ENCODE peak calls at places on chromosomes 13 and 19, in five cellular contexts. Z is naive thymus-derived CD4-positive, alpha-beta T cell; A is endodermal cell; D is testis; W is aorta. C is an unnamed sample.

GRCh38 chr13:95708390-95708774 is 31.4 kb downstream of the DNAJC3 start:
- DNase-seq in Z (no peak), A (no peak), D (no peak), W (no peak), C (no peak)

GRCh38 chr13:84917252-84917878 is 881.9 kb downstream of the SLITRK6 start:
- DNase-seq in Z (no peak), A (no peak), D (no peak), W (no peak), C (no peak)

GRCh38 chr19:41218615-41219507 is at the start of gene AXL:
- DNase-seq in Z (no peak), A (peak; percentile 95), D (peak; percentile 83), W (peak; percentile 90), C (no peak)

GRCh38 chr13:34179481-34179880 is 361.5 kb downstream of the RFC3 start:
- DNase-seq in Z (no peak), A (peak; percentile 67), D (no peak), W (no peak), C (no peak)

GRCh38 chr13:85417807-85418206 is 381.4 kb downstream of the SLITRK6 start:
- DNase-seq in Z (no peak), A (no peak), D (no peak), W (no peak), C (no peak)

GRCh38 chr19:14683439-14683838 is 6.4 kb upstream of the ZNF333 start:
- DNase-seq in Z (no peak), A (no peak), D (no peak), W (no peak), C (no peak)

GRCh38 chr19:38039966-38040365 is 133.0 kb downstream of the SIPA1L3 start:
- DNase-seq in Z (no peak), A (no peak), D (no peak), W (peak; percentile 5), C (no peak)

GRCh38 chr19:18645035-18645511 is 8.2 kb downstream of the KLHL26 start:
- DNase-seq in Z (no peak), A (no peak), D (no peak), W (peak; percentile 89), C (no peak)

GRCh38 chr19:47097396-47098217 is 16.0 kb downstream of the ZC3H4 start:
- DNase-seq in Z (no peak), A (peak; percentile 49), D (peak; percentile 32), W (peak; percentile 85), C (no peak)

GRCh38 chr13:45068036-45069001 is 52.0 kb upstream of the GTF2F2 start:
- DNase-seq in Z (no peak), A (no peak), D (no peak), W (no peak), C (no peak)

GRCh38 chr13:24214528-24214927 is 54.0 kb downstream of the SPATA13 start:
- DNase-seq in Z (no peak), A (no peak), D (no peak), W (no peak), C (no peak)

GRCh38 chr19:8021374-8021773 is 15.9 kb upstream of the ELAVL1 start:
- DNase-seq in Z (no peak), A (no peak), D (no peak), W (no peak), C (no peak)

GRCh38 chr19:38617764-38618589 is at the start of gene MAP4K1:
- DNase-seq in Z (peak; percentile 61), A (peak; percentile 69), D (peak; percentile 25), W (peak; percentile 76), C (peak; percentile 85)

GRCh38 chr19:32233885-32234284 is 111.5 kb upstream of the ZNF507 start:
- DNase-seq in Z (no peak), A (no peak), D (no peak), W (no peak), C (no peak)

GRCh38 chr19:32339988-32340874 is 5.2 kb upstream of the ZNF507 start:
- DNase-seq in Z (peak; percentile 15), A (peak; percentile 86), D (peak; percentile 65), W (peak; percentile 92), C (peak; percentile 41)

GRCh38 chr13:29749401-29750177 is 100.8 kb downstream of the UBL3 start:
- DNase-seq in Z (no peak), A (no peak), D (no peak), W (no peak), C (no peak)

GRCh38 chr19:49057636-49058234 is at the start of gene CGB7:
- DNase-seq in Z (no peak), A (peak; percentile 93), D (peak; percentile 70), W (peak; percentile 92), C (peak; percentile 38)

GRCh38 chr13:103145476-103145875 is 79.3 kb upstream of the SLC10A2 start:
- DNase-seq in Z (no peak), A (no peak), D (no peak), W (no peak), C (no peak)

GRCh38 chr19:47598407-47599349 is 10.3 kb upstream of the BICRA start:
- DNase-seq in Z (no peak), A (peak; percentile 91), D (peak; percentile 49), W (peak; percentile 81), C (no peak)

GRCh38 chr13:99033814-99034213 is 56.0 kb upstream of the DOCK9 start:
- DNase-seq in Z (peak; percentile 36), A (no peak), D (no peak), W (no peak), C (no peak)

GRCh38 chr19:52941941-52942370 is 18.7 kb upstream of the ZNF888 start:
- DNase-seq in Z (no peak), A (peak; percentile 74), D (peak; percentile 28), W (peak; percentile 81), C (peak; percentile 6)

GRCh38 chr19:36030264-36031148 is 2.2 kb downstream of the CLIP3 start:
- DNase-seq in Z (no peak), A (no peak), D (no peak), W (no peak), C (no peak)

GRCh38 chr13:63184693-63185092 is 1769.0 kb upstream of the PCDH20 start:
- DNase-seq in Z (no peak), A (peak; percentile 88), D (no peak), W (no peak), C (no peak)

GRCh38 chr13:19818223-19818842 is 35.6 kb upstream of the PSPC1 start:
- DNase-seq in Z (peak; percentile 2), A (peak; percentile 97), D (peak; percentile 66), W (peak; percentile 77), C (peak; percentile 19)

GRCh38 chr13:77697208-77698103 is at the start of gene SLAIN1:
- DNase-seq in Z (peak; percentile 83), A (peak; percentile 97), D (peak; percentile 91), W (peak; percentile 94), C (peak; percentile 83)

GRCh38 chr13:29676535-29676934 is 81.0 kb upstream of the SLC7A1 start:
- DNase-seq in Z (no peak), A (no peak), D (no peak), W (no peak), C (no peak)

DNA sequence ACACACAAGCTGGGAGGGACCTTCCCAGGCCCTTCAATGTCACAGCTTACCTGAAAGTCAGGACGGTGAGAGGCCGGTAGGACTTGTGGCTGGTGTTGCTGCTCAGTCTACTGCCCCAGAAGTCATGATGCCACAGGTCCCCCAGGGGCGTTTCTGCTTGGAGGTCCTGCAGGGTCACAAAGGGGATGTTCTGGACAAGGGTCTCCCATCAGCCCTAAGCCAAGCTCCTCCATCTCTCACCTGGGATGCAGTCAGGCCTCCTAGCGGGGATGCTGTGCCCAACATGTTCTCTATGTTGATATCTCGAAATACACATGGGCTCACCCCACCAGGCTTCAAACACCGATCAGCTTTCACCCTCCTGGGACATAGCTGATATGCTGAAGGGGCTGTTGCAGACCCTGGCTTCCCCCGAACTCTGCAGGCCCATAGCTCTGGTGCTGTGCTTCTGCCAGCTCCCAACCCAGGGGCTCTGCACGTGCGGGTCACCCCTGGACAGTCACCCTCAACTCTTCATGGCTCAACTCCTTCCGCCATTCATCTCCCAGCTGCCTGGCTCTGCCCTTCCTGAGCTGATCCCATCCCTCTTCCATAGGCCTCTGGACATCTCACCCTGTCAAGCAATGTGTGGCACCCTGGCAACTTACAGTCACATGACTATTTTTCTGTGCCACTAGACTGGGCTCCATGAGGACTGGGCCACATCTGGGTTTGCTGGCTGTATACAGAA is 10.3 kb downstream of the TMTC4 start:
- DNase-seq in Z (no peak), A (no peak), D (no peak), W (no peak), C (no peak)
- H3K27ac ChIP-seq in Z (no peak overlapping the region), A (no peak overlapping the region), D (no peak overlapping the region), W (no peak overlapping the region), C (no peak overlapping the region)

GRCh38 chr19:54875506-54875905 is 1.5 kb downstream of the FCAR start:
- DNase-seq in Z (no peak), A (no peak), D (no peak), W (no peak), C (no peak)
- H3K27me3 ChIP-seq in Z (no peaks in the 10 kb centered on the region), A (peaks cover 16% of the 10 kb centered on the region), D (no peaks in the 10 kb centered on the region), W (no peaks in the 10 kb centered on the region), C (no peaks in the 10 kb centered on the region)

GRCh38 chr19:42531313-42531712 is 3.0 kb upstream of the CEACAM1 start:
- DNase-seq in Z (no peak), A (no peak), D (no peak), W (no peak), C (no peak)

GRCh38 chr19:42528354-42529247 is at the start of gene CEACAM1:
- DNase-seq in Z (peak; percentile 43), A (no peak), D (peak; percentile 62), W (no peak), C (peak; percentile 19)

GRCh38 chr19:42524943-42525342 is 3.3 kb downstream of the CEACAM1 start:
- DNase-seq in Z (no peak), A (no peak), D (no peak), W (no peak), C (no peak)

GRCh38 chr19:42532881-42533280 is 4.6 kb upstream of the CEACAM1 start:
- DNase-seq in Z (no peak), A (no peak), D (no peak), W (no peak), C (no peak)

DNA sequence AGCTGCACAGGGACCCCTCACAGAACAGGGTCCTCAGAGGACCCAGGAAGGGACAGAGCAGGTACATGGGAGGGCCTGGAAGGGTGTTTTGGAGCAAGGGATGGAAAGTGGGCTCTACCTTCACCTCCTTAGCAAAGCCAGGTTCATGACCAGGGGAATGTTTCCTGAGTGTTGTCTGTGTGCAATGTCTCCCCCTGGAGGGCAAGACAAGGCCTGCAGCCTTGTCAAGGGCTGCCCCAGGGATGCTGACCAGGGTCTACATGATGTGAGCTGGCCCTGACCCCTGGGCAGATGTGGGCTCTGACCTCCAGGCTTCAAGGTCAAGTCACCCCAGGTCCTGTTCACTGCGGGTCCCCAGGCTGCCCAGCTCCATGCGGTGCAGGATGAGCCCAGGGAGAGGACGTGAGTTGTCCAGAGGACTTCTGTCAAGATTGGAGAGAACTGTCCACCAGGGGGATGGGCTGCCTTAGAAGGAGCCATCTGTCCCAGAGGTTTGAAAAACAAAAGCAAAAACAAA is 1.0 kb upstream of the CEACAM1 start:
- DNase-seq in Z (peak; percentile 59), A (peak; percentile 93), D (peak; percentile 75), W (no peak), C (peak; percentile 73)
- H3K4me3 ChIP-seq in Z (peak overlapping the region; percentile 53), A (no peak overlapping the region), D (no peak overlapping the region), W (no peak overlapping the region), C (peak overlapping the region; percentile 72)

DNA sequence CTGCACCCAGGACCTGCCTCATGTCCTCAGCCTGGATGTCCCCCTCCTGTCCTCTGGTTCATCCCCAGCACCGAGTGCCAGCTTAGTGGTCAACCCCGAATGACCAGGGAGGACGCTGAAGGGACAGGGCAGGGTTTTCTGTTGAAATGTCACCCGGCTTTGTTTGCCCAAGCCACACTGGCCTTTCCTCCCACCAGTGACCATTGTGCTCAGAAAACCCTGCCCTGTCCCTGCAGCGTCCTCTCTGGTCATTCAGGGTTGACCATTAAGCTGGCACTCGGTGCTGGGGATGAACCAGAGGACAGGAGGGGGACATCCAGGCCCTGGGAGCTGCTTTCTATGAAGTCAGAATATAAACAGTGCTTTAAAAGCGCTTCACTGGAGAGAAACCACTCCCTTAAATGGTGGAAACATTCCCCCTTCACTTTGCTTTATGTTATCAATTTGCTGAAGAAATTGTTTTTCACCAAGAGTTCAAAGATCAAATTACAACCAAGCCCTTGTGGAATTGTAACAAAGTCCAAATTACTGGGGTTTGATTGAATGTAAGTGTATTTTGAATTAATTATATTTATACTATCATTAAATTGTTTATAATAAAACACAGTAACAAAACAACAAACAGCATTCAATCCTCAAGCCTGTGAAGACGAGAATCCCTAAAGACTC is 21.4 kb downstream of the CARS2 start:
- DNase-seq in Z (no peak), A (no peak), D (no peak), W (no peak), C (no peak)
- H3K27ac ChIP-seq in Z (no peak overlapping the region), A (no peak overlapping the region), D (no peak overlapping the region), W (no peak overlapping the region), C (no peak overlapping the region)

C was measured in CD4-positive, CD25-positive, alpha-beta regulatory T cell.